ENCODE peak calls at places on chromosome 15, in ten cellular contexts. X is cardiac fibroblast, M is RWPE1, H is kidney, T is heart left ventricle, D is hepatocyte, S is AG10803, R is WTC11, A is fibroblast of mammary gland, N is H9. U is an unnamed sample.

GRCh38 chr15:25244731-25245585 is 193.9 kb downstream of the UBE3A start:
- DNase-seq in S (no peak), D (no peak), N (peak), X (no peak), H (no peak), M (no peak), A (no peak), T (no peak), R (peak), U (no peak)

GRCh38 chr15:95596487-95596886 is 734.0 kb upstream of the NR2F2 start:
- DNase-seq in T (no peak), M (no peak), N (peak), A (no peak), D (no peak), X (no peak), R (peak), S (no peak), H (peak), U (no peak)

GRCh38 chr15:52481915-52482314 is 46.8 kb downstream of the MYO5A start:
- DNase-seq in A (peak), S (peak), X (peak), R (no peak), N (no peak), M (no peak), H (no peak), D (no peak), T (no peak), U (peak)

GRCh38 chr15:67674983-67675382 is 132.5 kb downstream of the MAP2K5 start:
- DNase-seq in H (no peak), T (no peak), A (no peak), S (peak), R (no peak), X (no peak), M (no peak), N (no peak), D (no peak), U (no peak)

GRCh38 chr15:58040117-58040516 is 25.4 kb downstream of the ALDH1A2 start:
- DNase-seq in M (no peak), N (no peak), X (no peak), H (no peak), R (no peak), D (peak), A (no peak), S (no peak), T (no peak), U (no peak)

GRCh38 chr15:49627407-49627877 is 6.6 kb downstream of the DTWD1 start:
- DNase-seq in S (peak), T (no peak), R (no peak), N (no peak), X (peak), A (peak), H (no peak), D (no peak), M (peak), U (no peak)

GRCh38 chr15:50798684-50799083 is 33.2 kb upstream of the SPPL2A start:
- DNase-seq in A (peak), R (no peak), X (no peak), S (no peak), N (no peak), H (no peak), D (peak), M (peak), T (no peak), U (no peak)

GRCh38 chr15:31590609-31591008 is 264.0 kb downstream of the KLF13 start:
- DNase-seq in D (peak), A (no peak), H (no peak), M (no peak), T (no peak), S (no peak), X (no peak), R (no peak), N (no peak), U (no peak)

GRCh38 chr15:22968356-22968755 is 11.8 kb downstream of the CYFIP1 start:
- DNase-seq in R (no peak), A (peak), T (no peak), S (peak), M (peak), X (peak), H (no peak), D (no peak), N (no peak), U (no peak)

GRCh38 chr15:81910997-81911396 is 134.8 kb downstream of the MEX3B start:
- DNase-seq in R (no peak), A (no peak), X (no peak), N (no peak), S (no peak), H (no peak), D (no peak), T (no peak), M (no peak), U (no peak)

GRCh38 chr15:92821491-92822116 is 78.5 kb upstream of the CHD2 start:
- DNase-seq in N (no peak), T (no peak), R (no peak), X (peak), D (no peak), M (no peak), A (no peak), S (no peak), H (no peak), U (peak)

GRCh38 chr15:80736571-80736970 is 41.5 kb downstream of the ABHD17C start:
- DNase-seq in A (no peak), X (peak), H (no peak), D (no peak), M (no peak), N (no peak), T (no peak), S (no peak), R (no peak), U (no peak)

GRCh38 chr15:80174017-80174746 is 21.4 kb downstream of the FAH start:
- DNase-seq in R (no peak), N (no peak), H (no peak), D (no peak), X (peak), A (peak), T (no peak), S (peak), M (no peak), U (no peak)

GRCh38 chr15:58015565-58015964 is 49.9 kb downstream of the ALDH1A2 start:
- DNase-seq in A (peak), X (peak), T (no peak), H (no peak), D (no peak), M (no peak), R (no peak), S (peak), N (no peak), U (no peak)

GRCh38 chr15:83571820-83572707 is 81.9 kb upstream of the ADAMTSL3 start:
- DNase-seq in A (peak), D (peak), N (no peak), M (peak), R (no peak), X (peak), H (no peak), S (peak), T (no peak), U (no peak)

GRCh38 chr15:80317389-80318169 is 65.6 kb upstream of the CTXND1 start:
- DNase-seq in M (peak), S (peak), A (peak), H (peak), T (peak), N (no peak), X (peak), R (no peak), D (peak), U (peak)

DNA sequence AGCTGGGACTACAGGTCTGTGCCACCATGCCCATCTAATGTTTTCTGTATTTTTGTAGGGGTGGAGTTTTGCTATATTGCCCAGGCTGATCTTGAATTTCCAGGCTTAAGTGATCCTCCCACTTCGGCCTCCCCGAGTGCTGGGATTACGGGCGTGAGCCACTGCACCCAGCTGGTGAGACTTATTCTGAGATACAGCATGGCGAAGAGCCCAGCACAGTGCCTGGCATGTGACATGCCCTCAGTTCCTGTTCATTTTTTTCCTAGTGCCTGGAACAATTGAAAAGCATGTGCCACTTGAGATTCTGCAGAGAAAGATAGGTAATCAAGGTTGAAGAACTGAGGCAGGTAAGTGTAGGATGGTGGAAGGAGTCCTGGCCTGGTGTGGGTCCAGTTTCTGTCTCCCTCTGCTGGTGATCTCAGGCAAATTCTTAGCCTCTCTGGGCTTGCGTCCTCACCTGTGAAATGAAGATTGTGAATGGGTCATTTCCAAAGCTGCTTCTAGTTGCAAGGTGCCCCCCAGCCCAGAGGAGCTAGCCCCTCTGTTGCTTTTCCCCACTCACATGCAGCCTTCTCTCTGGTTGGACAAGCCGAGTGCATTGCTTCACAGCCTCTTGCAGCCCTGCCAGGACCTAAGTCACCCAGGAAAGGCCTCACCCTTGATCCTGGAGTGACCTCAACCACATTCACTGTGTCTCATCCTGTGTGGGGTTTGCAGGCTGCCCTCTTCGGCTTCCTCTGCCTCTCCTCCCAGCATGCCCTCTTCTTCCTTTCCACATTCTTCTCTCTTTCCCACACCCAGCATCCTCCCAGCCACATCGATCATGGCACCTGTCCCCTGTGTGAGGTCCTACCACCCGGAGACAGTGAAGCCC is 4.3 kb upstream of the RHCG start:
- DNase-seq in S (no peak), A (no peak), H (peak), D (no peak), M (no peak), T (no peak), N (peak), R (no peak), X (no peak), U (peak)
- TF ChIP-seq CTCF in S (peak), A (peak), H (no peak), D (no peak), M (no peak), T (no peak), N (peak), R (peak), X (peak), U (peak)

GRCh38 chr15:78914027-78914764 is 30.6 kb downstream of the CTSH start:
- DNase-seq in H (no peak), D (no peak), S (peak), T (peak), R (peak), N (no peak), M (peak), A (peak), X (peak), U (no peak)
- TF ChIP-seq CTCF in H (peak), D (peak), S (peak), T (peak), R (no peak), N (peak), M (peak), A (peak), X (peak), U (no peak)

GRCh38 chr15:70095387-70096214 is 2.1 kb downstream of the TLE3 start:
- DNase-seq in A (no peak), S (no peak), T (peak), R (peak), X (peak), D (peak), H (peak), M (no peak), N (peak), U (peak)
- TF ChIP-seq CTCF in A (no peak), S (no peak), T (no peak), R (no peak), X (no peak), D (no peak), H (no peak), M (no peak), N (peak), U (peak)

GRCh38 chr15:85414037-85414436 is 33.6 kb downstream of the AKAP13 start:
- DNase-seq in T (no peak), D (no peak), H (no peak), N (no peak), S (no peak), M (no peak), R (no peak), A (no peak), X (peak), U (no peak)

GRCh38 chr15:85412956-85413854 is 32.8 kb downstream of the AKAP13 start:
- DNase-seq in S (peak), A (peak), N (no peak), M (peak), T (peak), R (no peak), H (peak), D (peak), X (peak), U (peak)

GRCh38 chr15:85415779-85416178 is 35.4 kb downstream of the AKAP13 start:
- DNase-seq in D (no peak), A (peak), N (no peak), T (no peak), H (no peak), X (peak), M (no peak), S (no peak), R (no peak), U (no peak)

GRCh38 chr15:85414991-85415390 is 34.6 kb downstream of the AKAP13 start:
- DNase-seq in N (no peak), A (no peak), H (no peak), X (no peak), R (no peak), T (no peak), M (no peak), D (no peak), S (no peak), U (no peak)

DNA sequence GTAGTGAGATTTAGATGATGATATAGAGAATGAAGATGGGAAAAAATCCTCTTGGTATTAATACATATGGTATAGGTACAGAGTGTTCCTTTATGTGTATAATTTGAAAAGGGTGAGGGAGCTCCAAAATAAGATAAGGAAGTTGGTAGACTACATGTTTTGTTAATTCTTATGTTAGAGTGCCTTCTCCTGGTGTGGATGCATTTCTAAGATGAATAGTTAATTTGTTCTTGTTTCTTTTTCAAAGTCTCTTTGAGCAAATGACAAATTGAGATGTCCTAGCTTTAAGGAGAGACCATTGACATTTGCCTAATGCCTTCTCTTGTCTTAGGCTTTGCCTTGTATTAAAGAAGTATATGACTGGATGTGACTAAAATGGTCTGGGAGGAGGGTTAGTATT is 34.1 kb downstream of the AKAP13 start:
- DNase-seq in R (no peak), A (peak), X (peak), S (peak), D (no peak), N (no peak), M (no peak), H (no peak), T (no peak), U (no peak)
- TF ChIP-seq CTCF in R (no peak), A (peak), X (peak), S (peak), D (peak), N (no peak), M (peak), H (no peak), T (peak), U (peak)

GRCh38 chr15:69027976-69028518 is 13.6 kb downstream of the NOX5 start:
- DNase-seq in N (no peak), A (no peak), S (no peak), H (no peak), R (no peak), X (no peak), M (no peak), T (no peak), D (no peak), U (no peak)

GRCh38 chr15:69032006-69032405 is 17.5 kb downstream of the NOX5 start:
- DNase-seq in D (no peak), R (no peak), X (no peak), N (no peak), S (no peak), A (no peak), T (no peak), M (no peak), H (no peak), U (no peak)

GRCh38 chr15:69034352-69034751 is 19.9 kb downstream of the NOX5 start:
- DNase-seq in M (peak), N (no peak), T (no peak), S (peak), R (no peak), D (no peak), A (peak), X (peak), H (no peak), U (no peak)

GRCh38 chr15:69032703-69033373 is 18.3 kb downstream of the NOX5 start:
- DNase-seq in M (no peak), R (no peak), T (no peak), H (no peak), S (no peak), N (no peak), A (no peak), D (no peak), X (no peak), U (no peak)

GRCh38 chr15:69031013-69032001 is 16.8 kb downstream of the NOX5 start:
- DNase-seq in R (peak), H (peak), S (peak), A (peak), T (peak), M (no peak), D (peak), X (peak), N (peak), U (peak)
- TF ChIP-seq CTCF in R (peak), H (peak), S (peak), A (peak), T (peak), M (no peak), D (peak), X (peak), N (peak), U (peak)

GRCh38 chr15:33699691-33700447 is 268.4 kb upstream of the CHRM5 start:
- DNase-seq in T (no peak), X (peak), D (peak), N (no peak), S (peak), H (no peak), A (peak), R (no peak), M (no peak), U (no peak)
- TF ChIP-seq CTCF in T (no peak), X (peak), D (peak), N (peak), S (peak), H (peak), A (peak), R (no peak), M (no peak), U (no peak)

U was measured in activated CD8-positive, alpha-beta T cell treated with anti-CD3 and anti-CD28 coated beads for 36 hours.